ENCODE peak calls at places on chromosomes 13 and 19, in four cellular contexts. J is ovary; W is activated CD4-positive, alpha-beta T cell treated with anti-CD3 and anti-CD28 coated beads, Interleukin-2, amount 50 U/mL, for 24 hours; R is CD8-positive, alpha-beta T cell. L is an unnamed sample.
A peak's percentile ranks its signal among the peaks of the same experiment; 100 is the strongest.

GRCh38 chr19:35378356-35378755 is 7.5 kb downstream of the GPR42 start:
- DNase-seq in W (no peak), J (no peak), R (no peak), L (no peak)

GRCh38 chr19:47109541-47110375 is 3.8 kb downstream of the ZC3H4 start:
- DNase-seq in R (no peak), J (no peak), W (peak; percentile 62), L (peak; percentile 30)

GRCh38 chr19:35119091-35119490 is 3.5 kb downstream of the FXYD3 start:
- DNase-seq in R (no peak), W (no peak), J (no peak), L (no peak)

GRCh38 chr13:94557836-94558235 is 38.1 kb downstream of the TGDS start:
- DNase-seq in R (no peak), W (no peak), J (no peak), L (no peak)

GRCh38 chr13:30796132-30796832 is 60.9 kb downstream of the ALOX5AP start:
- DNase-seq in R (no peak), J (no peak), W (no peak), L (no peak)

GRCh38 chr13:33015791-33016323 is 366 bp upstream of the KL start:
- DNase-seq in R (no peak), W (peak; percentile 6), J (no peak), L (no peak)

GRCh38 chr19:16581145-16581970 is 9.1 kb upstream of the SLC35E1 start:
- DNase-seq in J (no peak), W (no peak), R (no peak), L (no peak)

GRCh38 chr13:32206097-32206740 is 108.9 kb downstream of the ZAR1L start:
- DNase-seq in W (no peak), R (no peak), J (no peak), L (no peak)

GRCh38 chr19:15498910-15499309 is 9.4 kb upstream of the CYP4F22 start:
- DNase-seq in J (no peak), W (no peak), R (no peak), L (no peak)

GRCh38 chr13:30053904-30054303 is 203.5 kb upstream of the UBL3 start:
- DNase-seq in J (no peak), R (no peak), W (no peak), L (no peak)

GRCh38 chr19:33670398-33670797 is 48.6 kb downstream of the CHST8 start:
- DNase-seq in W (no peak), R (no peak), J (no peak), L (no peak)

GRCh38 chr13:21481359-21481758 is 22.3 kb upstream of the ZDHHC20 start:
- DNase-seq in R (no peak), W (no peak), J (no peak), L (no peak)

GRCh38 chr19:42965204-42965603 is 28.2 kb upstream of the PSG7 start:
- DNase-seq in J (no peak), R (no peak), W (no peak), L (no peak)

GRCh38 chr19:3665681-3666544 is 34.4 kb downstream of the PIP5K1C start:
- DNase-seq in J (peak; percentile 77), W (peak; percentile 62), R (peak; percentile 65), L (peak; percentile 18)

GRCh38 chr19:5631511-5632240 is 8.8 kb downstream of the SAFB start:
- DNase-seq in R (no peak), W (no peak), J (no peak), L (no peak)

GRCh38 chr13:23806874-23807522 is 82.2 kb downstream of the MIPEP start:
- DNase-seq in R (no peak), W (no peak), J (no peak), L (no peak)

GRCh38 chr13:44661936-44662335 is 85.8 kb upstream of the TSC22D1 start:
- DNase-seq in W (no peak), J (no peak), R (no peak), L (no peak)

GRCh38 chr19:31506102-31506501 is 156.9 kb upstream of the TSHZ3 start:
- DNase-seq in R (no peak), W (no peak), J (no peak), L (no peak)

GRCh38 chr19:46863818-46864629 is 3.2 kb downstream of the ARHGAP35 start:
- DNase-seq in W (no peak), J (no peak), R (no peak), L (no peak)

GRCh38 chr13:96229356-96229755 is 139.4 kb downstream of the HS6ST3 start:
- DNase-seq in J (no peak), W (no peak), R (no peak), L (no peak)

GRCh38 chr19:1574763-1575162 is 6.6 kb upstream of the MEX3D start:
- DNase-seq in R (no peak), J (no peak), W (no peak), L (no peak)

GRCh38 chr19:35133826-35134225 is 1.0 kb downstream of the LGI4 start:
- DNase-seq in R (no peak), W (no peak), J (no peak), L (no peak)

GRCh38 chr13:101211261-101211660 is 205.0 kb downstream of the NALCN start:
- DNase-seq in R (no peak), W (no peak), J (no peak), L (no peak)